ENCODE peak calls at places on chromosomes 1 and 21, in four cellular contexts. One of them, this sample, is unnamed.

GRCh38 chr1:209882942-209883340 is 55.1 kb upstream of the SYT14 start:
- DNase-seq in fibroblast of lung: no peak
- DNase-seq in mammary epithelial cell: no peak
- DNase-seq in HepG2: no peak
- DNase-seq in this sample: no peak

GRCh38 chr21:45348591-45349327 is 56.2 kb upstream of the COL18A1 start:
- DNase-seq in fibroblast of lung: no peak
- DNase-seq in HepG2: no peak
- DNase-seq in mammary epithelial cell: no peak
- DNase-seq in this sample: no peak

GRCh38 chr1:211482306-211482705 is 9.7 kb downstream of the RD3 start:
- DNase-seq in fibroblast of lung: no peak
- DNase-seq in mammary epithelial cell: no peak
- DNase-seq in HepG2: no peak
- DNase-seq in this sample: peak; percentile 8

GRCh38 chr1:237583270-237583669 is 307.5 kb downstream of the ZP4 start:
- DNase-seq in mammary epithelial cell: no peak
- DNase-seq in fibroblast of lung: no peak
- DNase-seq in HepG2: no peak
- DNase-seq in this sample: no peak

GRCh38 chr1:56788102-56788501 is 31.1 kb downstream of the FYB2 start:
- DNase-seq in fibroblast of lung: no peak
- DNase-seq in HepG2: peak; percentile 43
- DNase-seq in mammary epithelial cell: no peak
- DNase-seq in this sample: no peak

GRCh38 chr21:38170283-38170682 is 86.5 kb upstream of the KCNJ15 start:
- DNase-seq in mammary epithelial cell: peak; percentile 43
- DNase-seq in fibroblast of lung: peak; percentile 15
- DNase-seq in HepG2: no peak
- DNase-seq in this sample: no peak

GRCh38 chr1:213550804-213551203 is 437.0 kb upstream of the PROX1 start:
- DNase-seq in fibroblast of lung: no peak
- DNase-seq in mammary epithelial cell: no peak
- DNase-seq in HepG2: no peak
- DNase-seq in this sample: no peak

GRCh38 chr1:220880726-220881506 is 1.7 kb downstream of the HLX start:
- DNase-seq in mammary epithelial cell: no peak
- DNase-seq in fibroblast of lung: peak; percentile 92
- DNase-seq in HepG2: no peak
- DNase-seq in this sample: peak; percentile 93

GRCh38 chr1:24481098-24481497 is 21.5 kb upstream of the RCAN3 start:
- DNase-seq in HepG2: no peak
- DNase-seq in fibroblast of lung: no peak
- DNase-seq in mammary epithelial cell: no peak
- DNase-seq in this sample: peak; percentile 81

GRCh38 chr1:183052861-183053260 is 29.6 kb downstream of the LAMC1 start:
- DNase-seq in fibroblast of lung: no peak
- DNase-seq in HepG2: no peak
- DNase-seq in mammary epithelial cell: no peak
- DNase-seq in this sample: no peak

GRCh38 chr1:29197590-29197924 is 15.9 kb upstream of the SRSF4 start:
- DNase-seq in HepG2: peak; percentile 60
- DNase-seq in mammary epithelial cell: peak; percentile 36
- DNase-seq in fibroblast of lung: peak; percentile 53
- DNase-seq in this sample: no peak

GRCh38 chr1:170162385-170163226 is 16.8 kb downstream of the NTMT2 start:
- DNase-seq in fibroblast of lung: peak; percentile 83
- DNase-seq in HepG2: peak; percentile 9
- DNase-seq in mammary epithelial cell: peak; percentile 57
- DNase-seq in this sample: no peak

GRCh38 chr1:99647460-99647859 is 1.5 kb downstream of the PALMD start:
- DNase-seq in HepG2: no peak
- DNase-seq in mammary epithelial cell: no peak
- DNase-seq in fibroblast of lung: no peak
- DNase-seq in this sample: no peak

GRCh38 chr1:99650021-99650420 is 4.1 kb downstream of the PALMD start:
- DNase-seq in HepG2: no peak
- DNase-seq in fibroblast of lung: no peak
- DNase-seq in mammary epithelial cell: peak; percentile 39
- DNase-seq in this sample: no peak

GRCh38 chr1:99646885-99647284 is 972 bp downstream of the PALMD start:
- DNase-seq in fibroblast of lung: no peak
- DNase-seq in HepG2: no peak
- DNase-seq in mammary epithelial cell: no peak
- DNase-seq in this sample: no peak

GRCh38 chr1:99645699-99646531 is at the start of gene PALMD:
- DNase-seq in fibroblast of lung: no peak
- DNase-seq in mammary epithelial cell: peak; percentile 81
- DNase-seq in HepG2: peak; percentile 61
- DNase-seq in this sample: no peak

GRCh38 chr1:99648107-99648506 is 2.2 kb downstream of the PALMD start:
- DNase-seq in mammary epithelial cell: peak; percentile 81
- DNase-seq in HepG2: peak; percentile 71
- DNase-seq in fibroblast of lung: no peak
- DNase-seq in this sample: no peak
- H3K4me3 ChIP-seq in mammary epithelial cell: no peak overlapping the region
- H3K4me3 ChIP-seq in HepG2: peak overlapping the region; percentile 86
- H3K4me3 ChIP-seq in fibroblast of lung: no peak overlapping the region
- H3K4me3 ChIP-seq in this sample: no peak overlapping the region

GRCh38 chr1:16127676-16128337 is 28.1 kb downstream of the EPHA2 start:
- DNase-seq in mammary epithelial cell: no peak
- DNase-seq in fibroblast of lung: no peak
- DNase-seq in HepG2: no peak
- DNase-seq in this sample: no peak
- H3K36me3 ChIP-seq in mammary epithelial cell: peaks cover 56% of the 10 kb centered on the region
- H3K36me3 ChIP-seq in fibroblast of lung: peaks cover 49% of the 10 kb centered on the region
- H3K36me3 ChIP-seq in HepG2: peaks cover 79% of the 10 kb centered on the region
- H3K36me3 ChIP-seq in this sample: peaks cover 15% of the 10 kb centered on the region

GRCh38 chr1:234599617-234600417 is 10.2 kb downstream of the IRF2BP2 start:
- DNase-seq in HepG2: peak; percentile 85
- DNase-seq in mammary epithelial cell: peak; percentile 87
- DNase-seq in fibroblast of lung: peak; percentile 89
- DNase-seq in this sample: peak; percentile 95
- TF ChIP-seq CTCF in HepG2: peak; percentile 13
- TF ChIP-seq CTCF in mammary epithelial cell: no peak
- TF ChIP-seq CTCF in fibroblast of lung: peak; percentile 6
- TF ChIP-seq CTCF in this sample: no peak

GRCh38 chr1:27912429-27912828 is 22.4 kb upstream of the SMPDL3B start:
- DNase-seq in HepG2: no peak
- DNase-seq in fibroblast of lung: no peak
- DNase-seq in mammary epithelial cell: no peak
- DNase-seq in this sample: no peak

GRCh38 chr1:27915082-27915575 is 19.7 kb upstream of the SMPDL3B start:
- DNase-seq in fibroblast of lung: no peak
- DNase-seq in mammary epithelial cell: no peak
- DNase-seq in HepG2: no peak
- DNase-seq in this sample: no peak
- H3K4me3 ChIP-seq in fibroblast of lung: peak overlapping the region; percentile 17
- H3K4me3 ChIP-seq in mammary epithelial cell: no peak overlapping the region
- H3K4me3 ChIP-seq in HepG2: no peak overlapping the region
- H3K4me3 ChIP-seq in this sample: peak overlapping the region; percentile 71

GRCh38 chr1:41153750-41154274 is 88.3 kb downstream of the SCMH1 start:
- DNase-seq in HepG2: no peak
- DNase-seq in mammary epithelial cell: no peak
- DNase-seq in fibroblast of lung: no peak
- DNase-seq in this sample: no peak
- H3K36me3 ChIP-seq in HepG2: peaks cover 14% of the 10 kb centered on the region
- H3K36me3 ChIP-seq in mammary epithelial cell: peaks cover 4% of the 10 kb centered on the region
- H3K36me3 ChIP-seq in fibroblast of lung: peaks cover 2% of the 10 kb centered on the region
- H3K36me3 ChIP-seq in this sample: peaks cover 8% of the 10 kb centered on the region

GRCh38 chr1:92599184-92599583 is 112.5 kb upstream of the GFI1 start:
- DNase-seq in fibroblast of lung: peak; percentile 70
- DNase-seq in HepG2: peak; percentile 41
- DNase-seq in mammary epithelial cell: no peak
- DNase-seq in this sample: no peak
- TF ChIP-seq CTCF in fibroblast of lung: peak; percentile 10
- TF ChIP-seq CTCF in HepG2: peak; percentile 29
- TF ChIP-seq CTCF in mammary epithelial cell: peak; percentile 18
- TF ChIP-seq CTCF in this sample: peak; percentile 31

GRCh38 chr1:93608188-93609109 is 73.2 kb downstream of the BCAR3 start:
- DNase-seq in fibroblast of lung: peak; percentile 46
- DNase-seq in mammary epithelial cell: no peak
- DNase-seq in HepG2: no peak
- DNase-seq in this sample: no peak
- H3K4me3 ChIP-seq in fibroblast of lung: no peak overlapping the region
- H3K4me3 ChIP-seq in mammary epithelial cell: no peak overlapping the region
- H3K4me3 ChIP-seq in HepG2: no peak overlapping the region
- H3K4me3 ChIP-seq in this sample: no peak overlapping the region

DNA sequence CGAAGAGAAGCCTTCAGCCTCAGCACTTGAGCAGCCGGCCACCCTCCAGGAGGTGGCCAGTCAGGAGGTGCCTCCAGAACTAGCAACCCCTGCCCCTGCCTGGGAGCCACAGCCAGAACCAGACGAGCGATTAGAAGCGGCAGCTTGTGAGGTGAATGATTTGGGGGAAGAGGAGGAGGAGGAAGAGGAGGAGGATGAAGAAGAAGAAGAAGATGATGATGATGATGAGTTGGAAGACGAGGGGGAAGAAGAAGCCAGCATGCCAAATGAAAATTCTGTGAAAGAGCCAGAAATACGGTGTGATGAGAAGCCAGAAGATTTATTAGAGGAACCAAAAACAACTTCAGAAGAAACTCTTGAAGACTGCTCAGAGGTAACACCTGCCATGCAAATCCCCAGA is 78.4 kb downstream of the PRDM2 start:
- DNase-seq in HepG2: no peak
- DNase-seq in fibroblast of lung: no peak
- DNase-seq in mammary epithelial cell: no peak
- DNase-seq in this sample: no peak
- H3K36me3 ChIP-seq in HepG2: peaks cover 56% of the 10 kb centered on the region
- H3K36me3 ChIP-seq in fibroblast of lung: peaks cover 6% of the 10 kb centered on the region
- H3K36me3 ChIP-seq in mammary epithelial cell: peaks cover 27% of the 10 kb centered on the region
- H3K36me3 ChIP-seq in this sample: peaks cover 100% of the 10 kb centered on the region

GRCh38 chr1:51962486-51963356 is 27.8 kb downstream of the RAB3B start:
- DNase-seq in HepG2: no peak
- DNase-seq in fibroblast of lung: no peak
- DNase-seq in mammary epithelial cell: no peak
- DNase-seq in this sample: no peak
- TF ChIP-seq CTCF in HepG2: no peak
- TF ChIP-seq CTCF in fibroblast of lung: no peak
- TF ChIP-seq CTCF in mammary epithelial cell: no peak
- TF ChIP-seq CTCF in this sample: no peak

DNA sequence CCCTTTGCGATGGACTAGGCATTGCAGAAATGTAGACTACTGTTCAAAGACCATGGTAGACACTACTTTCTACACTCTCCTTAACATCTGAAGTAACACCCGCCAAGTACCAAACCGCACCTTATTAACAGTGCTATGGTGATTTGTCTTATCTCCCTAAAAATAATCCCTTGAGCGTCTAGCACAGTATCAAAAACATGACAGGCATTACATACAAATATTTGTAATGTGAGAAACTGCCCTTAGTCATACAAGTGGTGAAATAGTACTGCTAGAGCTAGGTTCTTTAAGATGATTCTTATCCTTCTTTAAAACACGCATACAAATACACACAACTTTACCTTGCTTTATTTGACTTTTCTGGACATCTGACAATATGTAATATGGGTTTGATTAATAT is 27.2 kb downstream of the PUM1 start:
- DNase-seq in HepG2: no peak
- DNase-seq in fibroblast of lung: peak; percentile 55
- DNase-seq in mammary epithelial cell: peak; percentile 54
- DNase-seq in this sample: no peak
- H3K4me3 ChIP-seq in HepG2: no peak overlapping the region
- H3K4me3 ChIP-seq in fibroblast of lung: no peak overlapping the region
- H3K4me3 ChIP-seq in mammary epithelial cell: no peak overlapping the region
- H3K4me3 ChIP-seq in this sample: no peak overlapping the region

This sample was measured in spleen.